ENCODE peak calls at places on chromosome 6, in nine cellular contexts. L is stimulated activated CD4-positive, alpha-beta T cell treated with anti-CD3 and anti-CD28 coated beads, Interleukin-12 subunit alpha, Interleukin-12 subunit beta, amount 100 ng/mL, for 48 hours; U is left cardiac atrium; Y is HT-29; P is stimulated activated naive CD4-positive, alpha-beta T cell; R is occipital lobe; F is progenitor cell of endocrine pancreas; B is DMS 273 treated with DMSO at 0.1 percent for 48 hours; X is OCI-LY7. N is an unnamed sample.

GRCh38 chr6:155069543-155069942 is 74.4 kb downstream of the TIAM2 start:
- DNase-seq in L (no peak), P (no peak), F (no peak), Y (no peak), R (no peak), U (no peak), B (no peak), X (no peak), N (no peak)

GRCh38 chr6:25193147-25193864 is 85.9 kb upstream of the CARMIL1 start:
- DNase-seq in B (no peak), X (no peak), L (no peak), R (no peak), U (peak; percentile 61), F (no peak), Y (peak; percentile 56), P (no peak), N (peak; percentile 96)

GRCh38 chr6:79686698-79687309 is 55.7 kb downstream of the SH3BGRL2 start:
- DNase-seq in F (no peak), X (no peak), L (no peak), B (no peak), R (no peak), Y (no peak), U (no peak), P (no peak), N (no peak)

GRCh38 chr6:42520786-42521607 is 42.8 kb upstream of the UBR2 start:
- DNase-seq in X (peak; percentile 5), R (no peak), U (no peak), L (peak; percentile 43), Y (peak; percentile 26), B (no peak), P (no peak), F (no peak), N (peak; percentile 93)

GRCh38 chr6:46376562-46376969 is 114.7 kb downstream of the RCAN2 start:
- DNase-seq in U (no peak), Y (no peak), P (no peak), X (peak; percentile 87), R (no peak), L (no peak), F (no peak), B (no peak), N (no peak)

GRCh38 chr6:21634582-21634981 is 41.0 kb downstream of the SOX4 start:
- DNase-seq in Y (no peak), X (no peak), F (no peak), R (no peak), L (no peak), B (no peak), U (no peak), P (no peak), N (peak; percentile 75)

GRCh38 chr6:98343797-98344196 is 490.6 kb upstream of the POU3F2 start:
- DNase-seq in F (no peak), X (no peak), B (no peak), R (no peak), Y (no peak), P (no peak), U (no peak), L (no peak), N (no peak)

GRCh38 chr6:147065786-147066185 is 138.4 kb upstream of the STXBP5 start:
- DNase-seq in B (no peak), U (no peak), L (no peak), F (no peak), Y (no peak), R (no peak), X (no peak), P (no peak), N (no peak)

GRCh38 chr6:38688579-38689087 is 14.3 kb downstream of the GLO1 start:
- DNase-seq in B (no peak), F (no peak), Y (no peak), U (no peak), P (no peak), X (peak; percentile 50), L (no peak), R (no peak), N (no peak)

GRCh38 chr6:17432356-17432755 is 39.0 kb downstream of the CAP2 start:
- DNase-seq in P (no peak), F (no peak), U (no peak), L (no peak), X (no peak), R (no peak), Y (no peak), B (no peak), N (no peak)